ENCODE peak calls at places on chromosomes 12 and 14, in ten cellular contexts. Z is kidney; V is CD4-positive, alpha-beta memory T cell; K is pancreas; P is HepG2; F is transverse colon; L is SK-N-SH; A is lower lobe of right lung; E is ovary; H is heart left ventricle. M is an unnamed sample. For H3K4me1, the result is how much of the 10 kb centered on the place peaks cover.

GRCh38 chr14:103528158-103528511 is 861 bp upstream of the TRMT61A start:
- DNase-seq in Z (peak), V (no peak), K (no peak), P (no peak), F (peak), L (no peak), A (no peak), E (peak), H (no peak), M (peak)

GRCh38 chr12:85688837-85689236 is 147.4 kb downstream of the RASSF9 start:
- DNase-seq in Z (no peak), V (no peak), K (no peak), P (no peak), F (no peak), L (no peak), A (no peak), E (no peak), H (no peak), M (no peak)

GRCh38 chr14:72663076-72663487 is 230.8 kb downstream of the DPF3 start:
- DNase-seq in Z (no peak), V (no peak), K (no peak), P (no peak), F (no peak), L (no peak), A (no peak), E (no peak), H (no peak), M (no peak)

GRCh38 chr12:118436002-118436724 is 59.8 kb downstream of the SUDS3 start:
- DNase-seq in Z (no peak), V (no peak), K (no peak), P (no peak), F (no peak), L (peak), A (no peak), E (no peak), H (no peak), M (peak)

GRCh38 chr14:89466460-89466859 is 49.4 kb upstream of the FOXN3 start:
- DNase-seq in Z (no peak), V (peak), K (no peak), P (no peak), F (no peak), L (no peak), A (no peak), E (no peak), H (no peak), M (no peak)

GRCh38 chr14:91927216-91927615 is 20.3 kb downstream of the FBLN5 start:
- DNase-seq in Z (no peak), V (no peak), K (no peak), P (no peak), F (no peak), L (no peak), A (no peak), E (no peak), H (no peak), M (no peak)

GRCh38 chr12:27998170-27999110 is 25.9 kb upstream of the PTHLH start:
- DNase-seq in Z (no peak), V (no peak), K (no peak), P (no peak), F (no peak), L (no peak), A (no peak), E (no peak), H (no peak), M (no peak)

GRCh38 chr14:50233335-50234250 is 2.2 kb upstream of the SOS2 start:
- DNase-seq in Z (no peak), V (no peak), K (no peak), P (peak), F (no peak), L (no peak), A (no peak), E (no peak), H (no peak), M (no peak)

GRCh38 chr14:23572841-23573240 is 5.2 kb upstream of the AP1G2 start:
- DNase-seq in Z (no peak), V (no peak), K (no peak), P (peak), F (no peak), L (no peak), A (no peak), E (no peak), H (no peak), M (no peak)

DNA sequence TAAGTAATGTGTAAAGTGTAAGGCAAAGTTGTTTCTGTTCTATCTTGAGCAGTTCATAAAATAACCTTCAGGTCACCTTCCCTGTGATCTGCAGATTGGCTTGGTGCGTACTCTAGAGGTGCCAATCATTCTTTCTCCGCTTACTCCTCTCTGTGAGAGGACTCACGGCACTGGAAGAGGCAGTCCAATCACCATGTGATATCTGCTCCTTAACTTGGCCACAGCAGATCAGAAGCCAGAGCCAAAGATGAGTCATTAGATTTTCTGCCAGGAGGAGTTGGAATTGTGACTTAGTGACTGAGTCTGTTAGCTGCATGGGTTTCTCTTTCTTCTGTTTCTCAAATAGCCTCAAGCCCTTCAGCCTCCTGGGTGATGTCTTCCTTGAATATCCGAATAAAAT is 165.5 kb downstream of the SLC41A2 start:
- DNase-seq in Z (no peak), V (no peak), K (no peak), P (no peak), F (no peak), L (no peak), A (no peak), E (no peak), H (no peak), M (no peak)
- H3K4me3 ChIP-seq in Z (no peak), V (no peak), K (no peak), P (no peak), F (no peak), L (no peak), A (no peak), E (no peak), H (no peak), M (no peak)

DNA sequence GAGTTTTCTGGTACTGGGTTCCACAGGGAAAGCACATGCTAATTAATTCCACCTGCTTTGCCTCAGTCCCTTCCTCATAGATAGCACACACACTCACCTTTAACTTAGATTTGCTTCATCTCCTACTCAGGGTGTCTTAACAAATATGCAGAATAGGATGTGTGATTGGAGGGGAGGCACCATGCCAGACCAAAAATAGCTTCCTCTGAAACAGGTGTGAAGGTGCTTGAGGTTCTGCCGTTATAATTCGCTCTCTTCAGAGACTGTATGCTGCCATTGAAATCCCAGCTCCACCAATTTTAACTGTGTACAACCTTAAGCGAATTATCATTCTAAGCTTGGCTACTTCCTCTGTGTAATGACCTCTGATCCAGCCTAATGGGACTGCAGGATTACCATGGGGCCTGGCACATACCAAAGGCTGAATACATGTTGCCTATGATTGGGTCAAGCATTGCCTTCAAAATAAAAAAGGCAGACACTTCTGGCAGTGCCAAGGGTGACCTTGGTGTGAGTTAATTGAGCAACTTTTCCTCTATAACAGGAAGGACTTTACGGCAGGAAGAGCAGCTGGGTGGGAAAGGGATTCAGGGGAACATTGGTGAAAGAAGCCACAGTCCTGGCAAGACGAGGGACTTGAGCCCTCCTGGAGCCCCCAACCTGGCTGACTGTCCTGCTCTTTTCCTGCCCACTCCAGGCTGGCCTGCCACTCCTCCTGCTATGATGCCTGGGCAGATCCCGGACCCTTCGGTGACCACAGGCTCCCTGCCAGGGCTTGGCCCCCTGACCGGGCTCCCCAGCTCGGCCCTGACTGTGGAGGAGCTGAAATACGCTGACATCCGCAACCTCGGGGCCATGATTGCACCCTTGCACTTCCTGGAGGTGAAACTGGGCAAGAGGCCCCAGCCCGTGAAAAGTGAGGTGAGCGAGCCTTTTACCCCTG is 9.7 kb downstream of the JDP2 start:
- DNase-seq in Z (peak), V (no peak), K (no peak), P (no peak), F (no peak), L (no peak), A (no peak), E (no peak), H (no peak), M (no peak)
- H3K4me1 ChIP-seq in Z (under half), V (under half), K (under half), P (under half), F (under half), L (half or more), A (half or more), E (under half), H (under half), M (under half)

GRCh38 chr14:54686219-54686870 is 119.4 kb downstream of the SAMD4A start:
- DNase-seq in Z (no peak), V (no peak), K (no peak), P (no peak), F (no peak), L (no peak), A (no peak), E (peak), H (peak), M (no peak)

GRCh38 chr14:54682578-54682977 is 115.7 kb downstream of the SAMD4A start:
- DNase-seq in Z (no peak), V (no peak), K (no peak), P (no peak), F (no peak), L (no peak), A (no peak), E (no peak), H (no peak), M (no peak)

GRCh38 chr14:54681819-54682261 is 114.9 kb downstream of the SAMD4A start:
- DNase-seq in Z (no peak), V (no peak), K (no peak), P (no peak), F (no peak), L (peak), A (no peak), E (no peak), H (no peak), M (peak)

GRCh38 chr14:54685286-54685845 is 118.4 kb downstream of the SAMD4A start:
- DNase-seq in Z (no peak), V (no peak), K (no peak), P (no peak), F (no peak), L (no peak), A (no peak), E (no peak), H (no peak), M (no peak)

GRCh38 chr14:54683882-54684794 is 117.2 kb downstream of the SAMD4A start:
- DNase-seq in Z (peak), V (no peak), K (no peak), P (no peak), F (peak), L (peak), A (no peak), E (peak), H (peak), M (peak)
- H3K4me3 ChIP-seq in Z (no peak), V (no peak), K (no peak), P (no peak), F (no peak), L (peak), A (no peak), E (no peak), H (no peak), M (no peak)

DNA sequence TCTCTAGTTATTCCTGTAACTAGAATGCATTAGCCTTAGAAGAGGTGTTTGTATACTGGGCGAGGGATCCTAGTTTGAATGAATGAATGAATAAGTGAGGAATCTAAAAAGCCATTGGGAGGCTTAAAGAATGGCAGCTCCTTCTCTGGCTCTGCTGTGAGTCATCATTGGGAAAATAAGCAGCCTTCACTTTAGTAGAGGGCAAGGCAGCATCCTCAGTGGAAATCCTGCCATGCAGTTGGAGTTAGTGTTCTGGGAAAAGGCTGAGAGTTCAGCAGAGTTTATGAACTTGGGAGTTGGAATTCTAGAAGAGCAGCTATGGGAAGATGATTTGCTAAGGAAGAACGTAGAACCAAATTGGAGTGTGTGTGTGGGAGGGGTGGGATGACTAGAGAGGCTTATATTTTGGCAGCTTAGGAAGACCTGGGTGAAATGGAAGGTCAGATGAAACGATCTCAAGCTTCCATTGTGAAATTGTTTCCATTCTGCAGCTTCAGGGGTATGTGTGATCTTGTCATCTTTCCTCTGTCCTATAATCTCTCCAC is 120.8 kb downstream of the PTCSC3 start:
- DNase-seq in Z (no peak), V (no peak), K (no peak), P (no peak), F (no peak), L (no peak), A (no peak), E (no peak), H (no peak), M (no peak)
- H3K4me1 ChIP-seq in Z (under half), V (under half), K (under half), P (under half), F (under half), L (under half), A (under half), E (under half), H (under half), M (under half)

DNA sequence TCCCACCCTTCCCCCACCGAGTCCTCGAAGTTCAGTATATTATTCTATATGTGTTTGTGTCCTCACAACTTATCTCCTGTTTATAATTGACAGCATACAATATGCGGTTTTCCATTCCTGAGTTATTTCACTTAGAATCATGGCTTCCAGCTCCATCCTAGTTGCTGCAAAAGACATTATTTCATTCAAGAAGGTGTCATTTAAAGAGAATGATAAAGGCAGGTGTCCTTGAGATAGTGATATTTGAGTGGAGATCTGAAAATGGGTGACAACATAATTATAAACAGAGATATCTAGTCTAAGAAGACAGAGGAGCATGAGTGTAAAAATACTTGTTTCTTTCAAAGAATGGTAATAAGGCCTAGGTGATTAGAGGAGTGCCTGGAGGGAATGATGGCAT is 876.8 kb downstream of the SLC6A15 start:
- DNase-seq in Z (no peak), V (no peak), K (no peak), P (no peak), F (no peak), L (no peak), A (no peak), E (no peak), H (no peak), M (no peak)
- H3K4me3 ChIP-seq in Z (no peak), V (no peak), K (no peak), P (no peak), F (no peak), L (no peak), A (no peak), E (no peak), H (no peak), M (no peak)

DNA sequence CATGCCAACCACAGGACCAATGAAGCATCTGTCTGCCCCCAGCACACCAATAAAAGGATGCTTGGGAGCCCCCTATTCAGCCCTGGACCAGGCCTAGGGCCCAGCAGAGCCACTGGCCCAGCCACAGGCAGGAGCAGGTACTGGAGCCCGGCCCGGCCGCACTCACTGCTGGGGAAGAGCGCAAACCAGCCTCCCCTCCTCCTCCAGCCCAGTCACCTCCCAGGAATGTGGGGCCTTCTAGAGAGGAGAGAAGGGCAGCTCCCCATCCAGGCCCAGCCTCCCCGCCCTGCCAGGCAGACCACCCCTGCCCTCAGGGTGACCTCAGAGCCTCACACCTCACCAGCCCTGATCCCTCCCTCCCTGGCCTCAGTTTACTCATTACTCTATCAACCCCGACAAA is 56.2 kb downstream of the CCNK start:
- DNase-seq in Z (no peak), V (no peak), K (no peak), P (no peak), F (peak), L (no peak), A (no peak), E (peak), H (peak), M (no peak)
- H3K4me1 ChIP-seq in Z (under half), V (under half), K (under half), P (under half), F (under half), L (half or more), A (under half), E (under half), H (half or more), M (under half)

DNA sequence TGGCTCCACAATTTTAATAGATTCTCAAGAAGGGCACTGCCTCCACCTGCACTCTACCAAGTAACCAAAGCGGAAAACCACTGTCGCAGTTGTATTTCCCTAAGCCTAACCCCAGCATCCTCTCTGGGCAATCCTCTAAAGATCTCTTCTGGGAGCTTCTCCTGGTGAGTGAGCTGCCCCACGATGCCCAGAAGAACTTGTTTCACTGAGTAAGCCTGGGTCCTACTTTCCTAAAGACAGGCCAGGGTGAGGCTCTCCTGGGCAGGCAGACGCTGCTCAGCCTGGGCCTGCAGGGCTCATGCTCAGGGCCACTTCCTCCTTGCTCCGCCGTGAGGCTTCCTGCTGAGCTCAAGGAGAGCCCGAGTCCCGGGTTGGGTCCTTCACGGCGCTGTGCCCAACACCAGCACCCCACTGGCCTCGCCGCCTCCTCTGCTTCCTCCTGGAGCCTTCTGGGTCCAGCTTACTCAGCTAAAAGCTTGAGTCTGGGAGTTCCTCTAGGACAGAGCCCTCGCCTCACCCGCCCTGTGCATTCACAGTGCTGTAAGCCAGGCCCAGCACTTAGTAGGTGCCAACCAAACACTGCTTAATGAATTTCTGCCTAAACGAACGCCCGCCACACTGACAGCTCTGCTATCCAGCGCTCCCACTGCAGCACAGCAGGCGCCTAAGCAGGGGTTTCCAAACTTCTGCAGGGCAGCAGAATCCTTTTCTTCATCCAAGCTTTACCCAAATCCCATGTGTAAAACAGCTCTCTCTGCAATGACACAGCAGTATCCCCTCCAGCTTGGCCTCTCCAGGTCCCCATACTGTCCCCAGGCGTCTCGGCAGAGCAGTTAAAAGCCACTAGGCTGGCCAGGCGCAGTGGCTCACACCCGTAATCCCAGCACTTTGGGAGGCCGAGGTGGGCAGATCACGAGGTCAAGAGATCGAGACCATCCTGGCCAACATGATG is 5.7 kb downstream of the RAB35 start:
- DNase-seq in Z (peak), V (peak), K (no peak), P (no peak), F (peak), L (no peak), A (peak), E (no peak), H (peak), M (no peak)
- H3K4me3 ChIP-seq in Z (no peak), V (peak), K (no peak), P (no peak), F (no peak), L (no peak), A (no peak), E (no peak), H (no peak), M (no peak)

GRCh38 chr12:10716704-10717315 is 6.3 kb downstream of the YBX3 start:
- DNase-seq in Z (peak), V (no peak), K (peak), P (no peak), F (peak), L (no peak), A (peak), E (peak), H (peak), M (no peak)
- H3K4me1 ChIP-seq in Z (under half), V (under half), K (under half), P (under half), F (under half), L (under half), A (half or more), E (under half), H (half or more), M (under half)

GRCh38 chr14:68279777-68280233 is 460.2 kb downstream of the RAD51B start:
- DNase-seq in Z (no peak), V (no peak), K (no peak), P (no peak), F (no peak), L (no peak), A (no peak), E (no peak), H (no peak), M (no peak)
- H3K4me3 ChIP-seq in Z (no peak), V (no peak), K (no peak), P (no peak), F (no peak), L (no peak), A (no peak), E (no peak), H (no peak), M (no peak)